ENCODE peak calls at places on chromosomes 13 and 19, in six cellular contexts. D is stimulated activated CD4-positive, alpha-beta T cell treated with anti-CD3 and anti-CD28 coated beads, Interleukin-12 subunit alpha, Interleukin-12 subunit beta, amount 100 ng/mL, for 24 hours; L is NCI-H1092 treated with DMSO at 0.1 percent for 48 hours; Z is B cell; O is NCI-H2081; A is activated T-helper 2 cell treated with anti-CD3 and anti-CD28 coated beads, Interferon-gamma antibody, Interleukin-2, Interleukin-4, amounts not matched to agents 10 μg/mL and 5 μg/mL and 100 μg/mL, durations not matched to agents 14 hours and 24 hours and 36 hours. M is an unnamed sample.

GRCh38 chr13:46751811-46752635 is 44.9 kb downstream of the ESD start:
- DNase-seq in D (peak), L (no peak), Z (peak), O (no peak), A (peak), M (no peak)

GRCh38 chr13:67574320-67575233 is 344.4 kb upstream of the PCDH9 start:
- DNase-seq in D (no peak), L (no peak), Z (no peak), O (no peak), A (no peak), M (no peak)

GRCh38 chr19:8423821-8424223 is 10.7 kb downstream of the MARCHF2 start:
- DNase-seq in D (no peak), L (no peak), Z (no peak), O (no peak), A (no peak), M (no peak)

GRCh38 chr19:29266001-29266400 is 53.0 kb upstream of the UQCRFS1 start:
- DNase-seq in D (no peak), L (no peak), Z (no peak), O (no peak), A (no peak), M (no peak)

GRCh38 chr13:26980099-26981031 is 191.2 kb downstream of the USP12 start:
- DNase-seq in D (no peak), L (no peak), Z (no peak), O (no peak), A (no peak), M (no peak)

GRCh38 chr19:42301646-42302204 is at the start of gene PRR19:
- DNase-seq in D (no peak), L (peak), Z (no peak), O (no peak), A (no peak), M (no peak)

GRCh38 chr19:21824679-21825078 is 11.3 kb downstream of the ZNF43 start:
- DNase-seq in D (no peak), L (no peak), Z (no peak), O (no peak), A (no peak), M (no peak)

GRCh38 chr13:73274147-73274546 is 215.3 kb downstream of the KLF5 start:
- DNase-seq in D (no peak), L (no peak), Z (no peak), O (no peak), A (no peak), M (no peak)

M was measured in NCI-H774.